ENCODE peak calls at places on chromosomes 16 and 17, in five cellular contexts. Y is GM12878, U is K562, J is GM12891, E is GM12892. R is an unnamed sample.

GRCh38 chr16:69311533-69312388 is 611 bp downstream of the VPS4A start:
- DNase-seq in E (peak; percentile 58), J (peak; percentile 57), U (no peak), Y (no peak), R (peak; percentile 77)

GRCh38 chr16:3960049-3960809 is 79.7 kb upstream of the CREBBP start:
- DNase-seq in E (no peak), J (no peak), U (no peak), Y (no peak), R (no peak)

GRCh38 chr17:64327201-64327930 is 63.3 kb downstream of the PECAM1 start:
- DNase-seq in E (no peak), J (no peak), U (no peak), Y (no peak), R (no peak)

GRCh38 chr17:59000022-59000421 is 106.7 kb downstream of the TRIM37 start:
- DNase-seq in J (no peak), U (no peak), E (no peak), Y (no peak), R (no peak)

GRCh38 chr17:27471321-27472269 is 15.3 kb downstream of the KSR1 start:
- DNase-seq in U (no peak), E (no peak), J (no peak), Y (peak; percentile 97), R (no peak)

GRCh38 chr17:49214665-49215360 is 4.3 kb downstream of the ABI3 start:
- DNase-seq in Y (no peak), J (no peak), U (no peak), E (no peak), R (no peak)

GRCh38 chr17:57408064-57408811 is 151.9 kb downstream of the MSI2 start:
- DNase-seq in J (peak; percentile 52), U (no peak), Y (peak; percentile 46), E (peak; percentile 27), R (no peak)

GRCh38 chr17:39213852-39214251 is 11.9 kb downstream of the STAC2 start:
- DNase-seq in E (no peak), Y (no peak), U (no peak), J (no peak), R (no peak)

GRCh38 chr16:88654363-88655052 is 3.7 kb upstream of the CYBA start:
- DNase-seq in J (no peak), E (no peak), Y (no peak), U (no peak), R (no peak)

GRCh38 chr17:80545499-80545826 is 825 bp downstream of the RPTOR start:
- DNase-seq in U (peak; percentile 61), E (no peak), Y (no peak), J (no peak), R (no peak)

GRCh38 chr16:23768581-23768980 is 13.8 kb downstream of the CHP2 start:
- DNase-seq in J (no peak), U (no peak), Y (no peak), E (no peak), R (no peak)

GRCh38 chr17:27336217-27336616 is 42.3 kb downstream of the WSB1 start:
- DNase-seq in E (no peak), Y (no peak), U (no peak), J (no peak), R (no peak)

GRCh38 chr17:15516150-15516549 is 47.1 kb downstream of the TVP23C start:
- DNase-seq in E (no peak), Y (no peak), U (no peak), J (no peak), R (no peak)

GRCh38 chr17:987931-988330 is 8.4 kb upstream of the NXN start:
- DNase-seq in E (no peak), U (no peak), J (no peak), Y (no peak), R (no peak)

GRCh38 chr17:988561-988960 is 8.4 kb upstream of the TIMM22 start:
- DNase-seq in J (no peak), E (no peak), Y (no peak), U (no peak), R (no peak)

GRCh38 chr17:996554-997344 is at the start of gene TIMM22:
- DNase-seq in Y (peak; percentile 85), U (peak; percentile 85), E (peak; percentile 95), J (peak; percentile 94), R (peak; percentile 97)

GRCh38 chr17:998111-998510 is 1.2 kb downstream of the TIMM22 start:
- DNase-seq in J (no peak), E (no peak), U (no peak), Y (no peak), R (no peak)

DNA sequence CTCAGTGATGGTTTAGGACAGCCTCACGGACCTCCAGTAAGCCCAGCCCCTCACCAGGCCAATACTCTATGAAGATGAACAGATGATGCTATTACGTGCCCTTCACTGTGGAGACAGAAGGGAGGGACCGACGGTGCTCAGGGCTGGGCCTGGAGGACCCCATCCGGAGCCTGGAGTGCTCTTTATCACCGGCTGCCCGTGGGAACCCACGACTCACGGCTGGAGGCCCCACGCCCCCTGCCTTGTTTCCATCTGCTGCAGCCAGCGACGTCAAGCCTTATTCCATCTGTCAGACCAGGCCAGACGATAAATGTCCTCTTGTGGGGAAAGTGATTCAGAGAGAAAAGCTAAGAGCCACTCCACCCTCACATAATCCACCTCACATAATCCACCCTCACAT is 4.0 kb upstream of the TIMM22 start:
- DNase-seq in Y (no peak), U (no peak), J (no peak), E (no peak), R (no peak)
- TF ChIP-seq TAF1 in Y (no peak), U (no peak), J (no peak), E (no peak), R (no peak)

DNA sequence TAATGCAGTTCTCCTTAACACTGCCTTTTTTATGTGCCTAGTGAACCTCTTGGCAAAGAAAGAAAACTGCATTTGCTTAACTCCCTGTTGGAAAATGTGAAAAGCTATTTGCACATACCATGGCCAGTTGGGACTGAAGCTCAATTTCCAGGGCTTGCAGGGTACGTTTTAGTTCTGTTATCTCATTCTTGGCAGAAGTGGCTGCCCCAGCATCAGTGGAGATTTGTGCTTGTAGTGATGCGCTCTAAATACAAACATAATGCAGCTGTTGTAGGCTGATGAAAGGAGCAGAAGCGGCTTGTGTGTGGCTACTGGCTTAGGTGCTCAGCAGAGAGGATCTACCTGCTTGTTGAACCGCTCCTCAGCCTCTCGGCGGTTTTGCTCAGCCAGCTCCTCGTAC is 3.7 kb downstream of the KRT24 start:
- DNase-seq in E (no peak), Y (no peak), J (no peak), U (no peak), R (no peak)
- TF ChIP-seq TAF1 in E (no peak), Y (no peak), J (no peak), U (no peak), R (no peak)

DNA sequence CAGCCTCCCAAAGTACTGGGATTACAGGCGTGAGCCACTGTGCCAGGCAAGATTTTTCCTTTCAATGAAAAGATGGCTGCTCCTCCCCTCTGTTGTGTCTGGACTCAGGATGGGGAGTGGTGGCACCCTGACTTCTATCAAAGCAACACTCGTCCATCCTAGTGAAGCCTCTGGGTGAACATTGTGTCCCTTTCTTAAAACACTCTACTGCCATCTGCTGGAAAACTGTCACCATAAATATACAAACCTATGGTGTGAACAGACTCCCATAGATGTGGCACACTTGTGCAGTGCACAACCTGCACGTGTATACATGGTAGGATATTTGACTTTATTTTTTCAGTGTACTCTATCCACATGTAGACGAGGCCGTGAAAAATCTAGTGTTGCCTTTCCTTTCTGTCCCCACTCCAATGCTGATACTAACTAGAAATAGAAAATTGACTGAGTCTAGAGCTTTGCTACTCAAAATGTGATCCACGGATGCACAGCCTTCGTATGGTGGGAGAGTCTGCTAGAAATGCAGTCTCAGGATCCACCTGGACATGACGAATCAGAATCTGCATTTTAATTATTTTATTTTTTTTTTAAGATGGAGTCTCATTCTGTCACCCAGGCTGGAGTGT is 55.9 kb upstream of the PLCG2 start:
- DNase-seq in J (no peak), U (peak; percentile 63), Y (peak; percentile 62), E (no peak), R (no peak)
- TF ChIP-seq TAF1 in J (no peak), U (no peak), Y (no peak), E (no peak), R (no peak)

DNA sequence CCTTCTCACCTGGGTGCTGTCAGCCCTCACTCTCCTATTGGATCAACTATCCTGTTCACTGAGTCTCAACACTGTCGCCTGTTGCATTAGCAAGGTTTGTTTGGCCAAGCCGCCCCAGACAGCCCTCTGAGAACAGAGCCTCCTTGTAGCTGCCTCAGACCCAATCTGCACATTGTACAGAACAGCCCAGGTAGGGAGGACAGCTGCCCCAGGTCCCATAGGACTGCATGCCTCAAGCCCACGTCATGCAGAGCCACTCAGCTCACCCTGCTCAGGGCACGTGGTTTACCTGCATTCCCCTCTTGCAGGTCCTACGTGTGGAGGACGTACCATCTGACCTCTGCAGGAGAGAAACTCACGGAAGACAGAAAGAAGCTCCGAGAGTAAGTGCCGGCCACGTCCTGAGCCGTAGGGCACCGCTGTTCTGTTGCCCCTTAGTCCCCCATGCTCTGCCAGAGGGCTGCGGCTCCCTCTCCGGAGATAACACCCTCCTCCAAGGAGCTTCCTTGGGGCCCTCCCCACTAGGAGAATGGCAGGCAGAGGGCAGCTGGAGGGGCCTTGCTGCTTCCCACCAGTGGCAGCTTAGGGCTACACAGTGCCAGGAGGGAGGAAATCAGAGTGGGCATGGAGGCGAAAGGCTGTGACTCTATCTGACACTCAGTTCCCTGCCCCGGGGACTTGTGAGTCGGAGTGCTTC is 2.8 kb downstream of the SNRNP25 start:
- DNase-seq in E (no peak), U (no peak), Y (no peak), J (no peak), R (no peak)
- TF ChIP-seq TAF1 in E (no peak), U (no peak), Y (no peak), J (no peak), R (no peak)

GRCh38 chr17:76696763-76697701 is 13.7 kb downstream of the MXRA7 start:
- DNase-seq in E (peak; percentile 49), J (peak; percentile 55), U (no peak), Y (peak; percentile 40), R (no peak)

GRCh38 chr17:76700290-76700626 is 10.5 kb downstream of the MXRA7 start:
- DNase-seq in U (no peak), Y (no peak), E (no peak), J (no peak), R (no peak)

GRCh38 chr17:76700627-76701470 is 9.9 kb downstream of the MXRA7 start:
- DNase-seq in U (no peak), J (no peak), E (no peak), Y (no peak), R (no peak)

GRCh38 chr17:76695059-76695892 is 15.5 kb downstream of the MXRA7 start:
- DNase-seq in U (no peak), E (no peak), Y (no peak), J (no peak), R (no peak)

DNA sequence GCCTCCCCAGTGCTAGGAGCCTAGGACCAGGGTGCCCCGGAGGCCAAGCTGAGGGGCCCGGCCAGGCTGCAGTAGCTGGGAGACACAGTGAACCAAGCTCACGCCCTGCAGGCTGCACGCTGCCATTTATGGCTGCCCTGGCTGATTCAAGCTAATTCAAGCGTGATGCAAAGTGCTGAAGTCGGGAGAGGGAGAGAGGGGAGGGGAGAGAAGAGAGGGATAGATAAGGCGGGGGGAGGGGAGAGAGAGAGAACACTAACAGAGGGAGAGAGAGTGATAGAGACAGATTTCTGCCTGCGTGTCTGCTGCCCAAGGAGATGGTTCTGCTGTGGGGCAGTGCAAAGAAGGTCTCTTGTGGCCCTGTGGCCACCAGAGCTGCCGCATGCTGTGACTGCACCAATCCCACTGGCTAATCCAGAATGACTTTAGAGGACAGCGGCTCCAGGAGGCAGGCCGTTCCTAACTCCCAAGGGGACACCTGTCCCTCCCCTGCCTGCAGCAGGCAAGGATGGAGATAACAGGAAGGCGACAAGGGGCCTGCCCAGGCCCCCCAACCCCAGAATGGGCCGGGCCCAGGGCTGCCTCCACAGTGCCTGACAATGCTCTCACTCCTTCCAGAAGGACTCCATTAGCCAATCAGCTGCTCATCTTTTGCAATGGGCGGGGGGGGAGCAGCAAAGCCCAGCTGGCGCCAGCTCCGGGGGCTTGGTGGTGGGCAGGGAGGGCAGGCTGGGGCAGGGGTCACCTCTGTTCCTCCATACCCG is 12.9 kb downstream of the MXRA7 start:
- DNase-seq in U (peak; percentile 72), Y (no peak), E (no peak), J (no peak), R (no peak)
- TF ChIP-seq TAF1 in U (no peak), Y (no peak), E (no peak), J (no peak), R (no peak)

R was measured in H1.